ENCODE peak calls at places on chromosomes 13 and 19, in four cellular contexts. One of them, this sample, is unnamed.

GRCh38 chr19:57389194-57389729 is 392 bp upstream of the ZNF548 start:
- DNase-seq in NCI-H510A: no peak
- DNase-seq in foreskin fibroblast: no peak
- DNase-seq in left lobe of liver: no peak
- DNase-seq in this sample: no peak

GRCh38 chr13:108679989-108680388 is 50.6 kb downstream of the MYO16 start:
- DNase-seq in foreskin fibroblast: no peak
- DNase-seq in NCI-H510A: no peak
- DNase-seq in left lobe of liver: no peak
- DNase-seq in this sample: no peak

GRCh38 chr19:53466726-53467125 is 807 bp upstream of the ZNF813 start:
- DNase-seq in NCI-H510A: no peak
- DNase-seq in foreskin fibroblast: no peak
- DNase-seq in left lobe of liver: no peak
- DNase-seq in this sample: no peak

GRCh38 chr19:39104104-39104708 is 20.0 kb downstream of the ACP7 start:
- DNase-seq in NCI-H510A: no peak
- DNase-seq in left lobe of liver: no peak
- DNase-seq in foreskin fibroblast: no peak
- DNase-seq in this sample: no peak

GRCh38 chr19:3695986-3696659 is 4.1 kb downstream of the PIP5K1C start:
- DNase-seq in foreskin fibroblast: no peak
- DNase-seq in NCI-H510A: no peak
- DNase-seq in left lobe of liver: no peak
- DNase-seq in this sample: no peak

GRCh38 chr19:16957151-16957662 is 68.4 kb downstream of the F2RL3 start:
- DNase-seq in foreskin fibroblast: no peak
- DNase-seq in left lobe of liver: peak; percentile 33
- DNase-seq in NCI-H510A: no peak
- DNase-seq in this sample: no peak

GRCh38 chr13:30872685-30873443 is 33.2 kb upstream of the MEDAG start:
- DNase-seq in left lobe of liver: no peak
- DNase-seq in NCI-H510A: no peak
- DNase-seq in foreskin fibroblast: peak; percentile 68
- DNase-seq in this sample: no peak

GRCh38 chr19:7230826-7231225 is 63.4 kb downstream of the INSR start:
- DNase-seq in NCI-H510A: no peak
- DNase-seq in left lobe of liver: no peak
- DNase-seq in foreskin fibroblast: no peak
- DNase-seq in this sample: no peak

GRCh38 chr19:42528354-42529247 is at the start of gene CEACAM1:
- DNase-seq in foreskin fibroblast: no peak
- DNase-seq in left lobe of liver: peak; percentile 82
- DNase-seq in NCI-H510A: no peak
- DNase-seq in this sample: no peak

GRCh38 chr19:47004012-47004465 is 15.6 kb upstream of the NPAS1 start:
- DNase-seq in left lobe of liver: no peak
- DNase-seq in foreskin fibroblast: no peak
- DNase-seq in NCI-H510A: no peak
- DNase-seq in this sample: no peak

GRCh38 chr19:46495789-46496099 is at the start of gene PNMA8B:
- DNase-seq in left lobe of liver: no peak
- DNase-seq in NCI-H510A: peak; percentile 89
- DNase-seq in foreskin fibroblast: peak; percentile 36
- DNase-seq in this sample: peak; percentile 53

GRCh38 chr19:366951-367350 is 22.4 kb upstream of the MIER2 start:
- DNase-seq in left lobe of liver: no peak
- DNase-seq in NCI-H510A: no peak
- DNase-seq in foreskin fibroblast: no peak
- DNase-seq in this sample: no peak

GRCh38 chr13:54301085-54301484 is 1272.5 kb downstream of the OLFM4 start:
- DNase-seq in NCI-H510A: no peak
- DNase-seq in foreskin fibroblast: no peak
- DNase-seq in left lobe of liver: no peak
- DNase-seq in this sample: no peak

GRCh38 chr13:99228737-99229691 is 28.4 kb downstream of the UBAC2 start:
- DNase-seq in left lobe of liver: no peak
- DNase-seq in foreskin fibroblast: peak; percentile 54
- DNase-seq in NCI-H510A: no peak
- DNase-seq in this sample: no peak

GRCh38 chr13:106523566-106523965 is 11.9 kb downstream of the EFNB2 start:
- DNase-seq in NCI-H510A: no peak
- DNase-seq in left lobe of liver: no peak
- DNase-seq in foreskin fibroblast: peak; percentile 49
- DNase-seq in this sample: no peak

GRCh38 chr19:33823341-33823740 is 26.7 kb downstream of the KCTD15 start:
- DNase-seq in foreskin fibroblast: no peak
- DNase-seq in NCI-H510A: no peak
- DNase-seq in left lobe of liver: peak; percentile 30
- DNase-seq in this sample: no peak

GRCh38 chr13:70249332-70250064 is 141.2 kb upstream of the KLHL1 start:
- DNase-seq in left lobe of liver: no peak
- DNase-seq in NCI-H510A: no peak
- DNase-seq in foreskin fibroblast: no peak
- DNase-seq in this sample: no peak

GRCh38 chr19:46704379-46705076 is 12.4 kb downstream of the PRKD2 start:
- DNase-seq in foreskin fibroblast: no peak
- DNase-seq in NCI-H510A: no peak
- DNase-seq in left lobe of liver: peak; percentile 69
- DNase-seq in this sample: no peak

GRCh38 chr13:100210966-100211710 is 122.2 kb downstream of the PCCA start:
- DNase-seq in NCI-H510A: no peak
- DNase-seq in foreskin fibroblast: no peak
- DNase-seq in left lobe of liver: no peak
- DNase-seq in this sample: no peak

GRCh38 chr13:73715114-73715909 is 418.9 kb downstream of the KLF12 start:
- DNase-seq in NCI-H510A: no peak
- DNase-seq in foreskin fibroblast: no peak
- DNase-seq in left lobe of liver: no peak
- DNase-seq in this sample: no peak

GRCh38 chr13:27476943-27477681 is 26.7 kb upstream of the MTIF3 start:
- DNase-seq in left lobe of liver: no peak
- DNase-seq in foreskin fibroblast: peak; percentile 78
- DNase-seq in NCI-H510A: peak; percentile 33
- DNase-seq in this sample: no peak

GRCh38 chr13:76912476-76912875 is 26.3 kb upstream of the KCTD12 start:
- DNase-seq in left lobe of liver: no peak
- DNase-seq in foreskin fibroblast: no peak
- DNase-seq in NCI-H510A: no peak
- DNase-seq in this sample: no peak

GRCh38 chr19:3723883-3724282 is 15.7 kb downstream of the TJP3 start:
- DNase-seq in left lobe of liver: no peak
- DNase-seq in foreskin fibroblast: no peak
- DNase-seq in NCI-H510A: no peak
- DNase-seq in this sample: no peak

GRCh38 chr19:17455308-17455707 is 5.4 kb downstream of the NXNL1 start:
- DNase-seq in left lobe of liver: no peak
- DNase-seq in NCI-H510A: no peak
- DNase-seq in foreskin fibroblast: no peak
- DNase-seq in this sample: no peak

GRCh38 chr13:41905600-41906254 is 55.2 kb downstream of the VWA8 start:
- DNase-seq in NCI-H510A: no peak
- DNase-seq in foreskin fibroblast: no peak
- DNase-seq in left lobe of liver: no peak
- DNase-seq in this sample: no peak

GRCh38 chr19:19280561-19280960 is 7.5 kb upstream of the TM6SF2 start:
- DNase-seq in NCI-H510A: no peak
- DNase-seq in left lobe of liver: no peak
- DNase-seq in foreskin fibroblast: peak; percentile 54
- DNase-seq in this sample: no peak

GRCh38 chr13:75421133-75421532 is 60.8 kb downstream of the TBC1D4 start:
- DNase-seq in foreskin fibroblast: no peak
- DNase-seq in NCI-H510A: no peak
- DNase-seq in left lobe of liver: no peak
- DNase-seq in this sample: no peak

GRCh38 chr13:50174630-50175029 is 159.4 kb downstream of the KCNRG start:
- DNase-seq in foreskin fibroblast: no peak
- DNase-seq in NCI-H510A: no peak
- DNase-seq in left lobe of liver: no peak
- DNase-seq in this sample: no peak

This sample was measured in NCI-H187 treated with DMSO at 0.1 percent for 48 hours.